ENCODE peak calls at places on chromosomes 3 and 15, in nine cellular contexts. J, K, O, U, F, A, R, Z and I are unnamed samples.

GRCh38 chr3:14338898-14339458 is 63.4 kb upstream of the SLC6A6 start:
- DNase-seq in J (no peak), K (no peak), O (no peak), U (no peak), F (no peak), A (no peak), R (no peak), Z (no peak), I (no peak)

GRCh38 chr15:70059476-70060213 is 38.1 kb downstream of the TLE3 start:
- DNase-seq in J (peak), K (no peak), O (no peak), U (no peak), F (peak), A (no peak), R (no peak), Z (no peak), I (no peak)

GRCh38 chr3:102536479-102536878 is 101.7 kb downstream of the ZPLD1 start:
- DNase-seq in J (no peak), K (no peak), O (peak), U (peak), F (no peak), A (no peak), R (peak), Z (peak), I (no peak)

GRCh38 chr3:12751548-12751947 is 7.5 kb downstream of the TMEM40 start:
- DNase-seq in J (no peak), K (no peak), O (no peak), U (no peak), F (no peak), A (no peak), R (no peak), Z (no peak), I (no peak)

GRCh38 chr3:169662215-169663070 is 1.1 kb downstream of the MECOM start:
- DNase-seq in J (peak), K (peak), O (peak), U (peak), F (peak), A (no peak), R (peak), Z (peak), I (peak)

GRCh38 chr3:192038726-192039125 is 577.8 kb downstream of the PYDC2 start:
- DNase-seq in J (no peak), K (no peak), O (no peak), U (no peak), F (no peak), A (no peak), R (peak), Z (peak), I (peak)

GRCh38 chr3:135170732-135171131 is 375.7 kb downstream of the EPHB1 start:
- DNase-seq in J (no peak), K (no peak), O (no peak), U (no peak), F (no peak), A (no peak), R (no peak), Z (no peak), I (no peak)

GRCh38 chr3:195847061-195847950 is 35.6 kb upstream of the MUC4 start:
- DNase-seq in J (no peak), K (no peak), O (no peak), U (peak), F (no peak), A (no peak), R (peak), Z (no peak), I (no peak)

GRCh38 chr3:99878005-99878404 is 60.3 kb downstream of the CMSS1 start:
- DNase-seq in J (no peak), K (no peak), O (peak), U (peak), F (no peak), A (no peak), R (peak), Z (peak), I (no peak)

GRCh38 chr3:141367038-141367730 is 1.1 kb upstream of the ZBTB38 start:
- DNase-seq in J (peak), K (no peak), O (no peak), U (peak), F (no peak), A (no peak), R (peak), Z (peak), I (no peak)

GRCh38 chr15:55267401-55268053 is 22.1 kb downstream of the RAB27A start:
- DNase-seq in J (no peak), K (no peak), O (no peak), U (peak), F (peak), A (peak), R (peak), Z (no peak), I (peak)

GRCh38 chr3:31225923-31226322 is 306.8 kb upstream of the STT3B start:
- DNase-seq in J (no peak), K (no peak), O (no peak), U (no peak), F (no peak), A (no peak), R (no peak), Z (no peak), I (no peak)

GRCh38 chr3:81910244-81910852 is 148.9 kb upstream of the GBE1 start:
- DNase-seq in J (no peak), K (no peak), O (peak), U (peak), F (no peak), A (no peak), R (peak), Z (peak), I (peak)

GRCh38 chr3:135629696-135630408 is 335.7 kb upstream of the PPP2R3A start:
- DNase-seq in J (no peak), K (no peak), O (no peak), U (no peak), F (no peak), A (no peak), R (no peak), Z (no peak), I (no peak)

GRCh38 chr3:128805771-128806170 is 73.6 kb upstream of the ACAD9 start:
- DNase-seq in J (no peak), K (no peak), O (no peak), U (no peak), F (no peak), A (no peak), R (peak), Z (peak), I (no peak)

GRCh38 chr3:155208183-155208582 is 85.3 kb downstream of the STRIT1 start:
- DNase-seq in J (no peak), K (no peak), O (no peak), U (no peak), F (no peak), A (no peak), R (no peak), Z (no peak), I (no peak)

GRCh38 chr3:35505181-35505580 is 134.1 kb upstream of the ARPP21 start:
- DNase-seq in J (no peak), K (peak), O (no peak), U (no peak), F (no peak), A (no peak), R (no peak), Z (no peak), I (no peak)

GRCh38 chr3:11878837-11879236 is 32.2 kb upstream of the TAMM41 start:
- DNase-seq in J (no peak), K (no peak), O (no peak), U (no peak), F (no peak), A (no peak), R (no peak), Z (no peak), I (no peak)

GRCh38 chr15:71705151-71705550 is 105.2 kb upstream of the NR2E3 start:
- DNase-seq in J (no peak), K (no peak), O (no peak), U (no peak), F (no peak), A (no peak), R (peak), Z (peak), I (no peak)

GRCh38 chr3:159856496-159857098 is 132.0 kb upstream of the IL12A start:
- DNase-seq in J (no peak), K (no peak), O (no peak), U (no peak), F (no peak), A (no peak), R (no peak), Z (no peak), I (no peak)

GRCh38 chr3:185824051-185824466 is 783 bp downstream of the IGF2BP2 start:
- DNase-seq in J (peak), K (no peak), O (peak), U (no peak), F (peak), A (no peak), R (no peak), Z (no peak), I (peak)

GRCh38 chr3:141266797-141267555 is 35.4 kb downstream of the PXYLP1 start:
- DNase-seq in J (no peak), K (no peak), O (peak), U (no peak), F (no peak), A (peak), R (no peak), Z (no peak), I (no peak)

GRCh38 chr3:50675179-50676030 is 678 bp downstream of the DOCK3 start:
- DNase-seq in J (peak), K (peak), O (peak), U (no peak), F (peak), A (peak), R (no peak), Z (no peak), I (peak)

GRCh38 chr3:16370503-16370871 is 105.5 kb downstream of the OXNAD1 start:
- DNase-seq in J (no peak), K (no peak), O (no peak), U (no peak), F (no peak), A (no peak), R (no peak), Z (no peak), I (no peak)

GRCh38 chr3:105829879-105830622 is 38.8 kb downstream of the CBLB start:
- DNase-seq in J (no peak), K (no peak), O (no peak), U (no peak), F (no peak), A (no peak), R (peak), Z (no peak), I (no peak)